ENCODE peak calls at places on chromosome 5, in ten cellular contexts. C is anterior cingulate cortex; Z is lower lobe of right lung; L is activated CD4-positive, alpha-beta T cell treated with anti-CD3 and anti-CD28 coated beads, Interleukin-2, amount 50 U/mL, for 1 hour; H is GM13976; M is stimulated activated CD8-positive, alpha-beta memory T cell treated with anti-CD3 and anti-CD28 coated beads, Interleukin-4, amount 100 ng/mL, for 1 hour; A is NCI-H1694 treated with DMSO at 0.1 percent for 48 hours; Q is stimulated activated naive CD4-positive, alpha-beta T cell; D is activated CD8-positive, alpha-beta memory T cell treated with anti-CD3 and anti-CD28 coated beads, Interleukin-2, amount 50 U/mL, for 48 hours; T is skeletal muscle cell. N is an unnamed sample.

GRCh38 chr5:177129206-177129605 is 4.4 kb upstream of the NSD1 start:
- DNase-seq in C (no peak), Z (no peak), L (no peak), H (no peak), M (no peak), A (no peak), Q (no peak), D (no peak), T (no peak), N (no peak)

GRCh38 chr5:97547999-97548797 is 365.2 kb upstream of the RIOK2 start:
- DNase-seq in C (no peak), Z (no peak), L (no peak), H (no peak), M (no peak), A (no peak), Q (no peak), D (no peak), T (no peak), N (no peak)

GRCh38 chr5:160357861-160358411 is 12.5 kb downstream of the C1QTNF2 start:
- DNase-seq in C (no peak), Z (no peak), L (no peak), H (no peak), M (no peak), A (no peak), Q (no peak), D (no peak), T (no peak), N (no peak)

GRCh38 chr5:10702040-10702629 is 58.9 kb downstream of the DAP start:
- DNase-seq in C (no peak), Z (no peak), L (no peak), H (no peak), M (no peak), A (no peak), Q (no peak), D (no peak), T (peak), N (no peak)

GRCh38 chr5:2889946-2890475 is 138.5 kb upstream of the IRX2 start:
- DNase-seq in C (no peak), Z (no peak), L (no peak), H (no peak), M (no peak), A (no peak), Q (no peak), D (no peak), T (no peak), N (no peak)

GRCh38 chr5:607541-608285 is 4.4 kb upstream of the CEP72 start:
- DNase-seq in C (no peak), Z (no peak), L (no peak), H (peak), M (no peak), A (no peak), Q (no peak), D (peak), T (no peak), N (no peak)

GRCh38 chr5:2946315-2946714 is 194.8 kb upstream of the IRX2 start:
- DNase-seq in C (no peak), Z (no peak), L (no peak), H (no peak), M (no peak), A (no peak), Q (no peak), D (no peak), T (no peak), N (no peak)

GRCh38 chr5:74422671-74423070 is 217.9 kb downstream of the ENC1 start:
- DNase-seq in C (no peak), Z (no peak), L (no peak), H (no peak), M (no peak), A (no peak), Q (no peak), D (no peak), T (no peak), N (no peak)

GRCh38 chr5:118270506-118270905 is 717.8 kb downstream of the DTWD2 start:
- DNase-seq in C (no peak), Z (no peak), L (no peak), H (no peak), M (no peak), A (no peak), Q (no peak), D (no peak), T (no peak), N (no peak)

GRCh38 chr5:135355182-135355581 is 43.8 kb downstream of the MACROH2A1 start:
- DNase-seq in C (no peak), Z (no peak), L (no peak), H (no peak), M (no peak), A (no peak), Q (no peak), D (no peak), T (no peak), N (no peak)

GRCh38 chr5:16992006-16992405 is 55.9 kb upstream of the MYO10 start:
- DNase-seq in C (no peak), Z (no peak), L (no peak), H (no peak), M (no peak), A (no peak), Q (no peak), D (no peak), T (peak), N (no peak)

GRCh38 chr5:72722792-72723402 is 93.6 kb upstream of the TNPO1 start:
- DNase-seq in C (no peak), Z (no peak), L (no peak), H (no peak), M (no peak), A (no peak), Q (no peak), D (no peak), T (no peak), N (no peak)

GRCh38 chr5:79934681-79935080 is 56.4 kb downstream of the MTX3 start:
- DNase-seq in C (no peak), Z (no peak), L (no peak), H (no peak), M (no peak), A (no peak), Q (no peak), D (no peak), T (no peak), N (no peak)

GRCh38 chr5:139711067-139711851 is 63.1 kb downstream of the CXXC5 start:
- DNase-seq in C (peak), Z (no peak), L (peak), H (peak), M (no peak), A (peak), Q (peak), D (peak), T (no peak), N (peak)

GRCh38 chr5:180306796-180307195 is 14.9 kb upstream of the MAPK9 start:
- DNase-seq in C (no peak), Z (no peak), L (no peak), H (no peak), M (no peak), A (no peak), Q (no peak), D (no peak), T (no peak), N (no peak)

N was measured in occipital lobe.